ENCODE peak calls at places on chromosome 21, in eight cellular contexts. E is omental fat pad, Z is GDM1, D is EL, Y is GM20000, Q is NCI-H345, L is aorta, K is GM04503. A is an unnamed sample.

GRCh38 chr21:39317134-39318090 is 4.0 kb upstream of the BRWD1 start:
- DNase-seq in E (no peak), Z (no peak), D (no peak), Y (no peak), Q (no peak), L (no peak), K (no peak), A (no peak)

GRCh38 chr21:8998946-8999681 is 1522.3 kb upstream of the TPTE start:
- DNase-seq in E (no peak), Z (no peak), D (no peak), Y (no peak), Q (no peak), L (no peak), K (no peak), A (no peak)

GRCh38 chr21:21246007-21246406 is 247.8 kb downstream of the NCAM2 start:
- DNase-seq in E (no peak), Z (no peak), D (no peak), Y (no peak), Q (no peak), L (no peak), K (no peak), A (no peak)

GRCh38 chr21:37367758-37368535 is 1.4 kb downstream of the DYRK1A start:
- DNase-seq in E (no peak), Z (no peak), D (peak; percentile 45), Y (peak; percentile 56), Q (no peak), L (peak; percentile 85), K (no peak), A (peak; percentile 93)

GRCh38 chr21:42614391-42614790 is 39.0 kb upstream of the PDE9A start:
- DNase-seq in E (no peak), Z (no peak), D (no peak), Y (no peak), Q (no peak), L (peak; percentile 34), K (no peak), A (no peak)

GRCh38 chr21:41956926-41957729 is 3.3 kb upstream of the C2CD2 start:
- DNase-seq in E (no peak), Z (peak; percentile 23), D (peak; percentile 82), Y (no peak), Q (no peak), L (no peak), K (peak; percentile 46), A (no peak)

GRCh38 chr21:41622831-41623548 is 115.0 kb upstream of the TMPRSS2 start:
- DNase-seq in E (no peak), Z (no peak), D (peak; percentile 47), Y (no peak), Q (no peak), L (peak; percentile 59), K (no peak), A (no peak)

GRCh38 chr21:43867332-43867703 is 2.3 kb downstream of the AGPAT3 start:
- DNase-seq in E (no peak), Z (no peak), D (no peak), Y (no peak), Q (no peak), L (no peak), K (no peak), A (no peak)

GRCh38 chr21:38495242-38495641 is 3.0 kb downstream of the ERG start:
- DNase-seq in E (no peak), Z (no peak), D (no peak), Y (no peak), Q (no peak), L (no peak), K (no peak), A (no peak)

GRCh38 chr21:32916522-32917099 is 109.1 kb upstream of the OLIG2 start:
- DNase-seq in E (no peak), Z (no peak), D (peak; percentile 3), Y (no peak), Q (no peak), L (no peak), K (no peak), A (peak; percentile 37)

GRCh38 chr21:44686000-44686781 is 4.2 kb upstream of the KRTAP12-1 start:
- DNase-seq in E (no peak), Z (no peak), D (no peak), Y (no peak), Q (no peak), L (no peak), K (no peak), A (no peak)

GRCh38 chr21:29449306-29449940 is 150.7 kb downstream of the BACH1 start:
- DNase-seq in E (no peak), Z (no peak), D (no peak), Y (no peak), Q (no peak), L (no peak), K (no peak), A (no peak)

GRCh38 chr21:41895643-41896493 is 16.7 kb upstream of the PRDM15 start:
- DNase-seq in E (no peak), Z (no peak), D (no peak), Y (peak; percentile 69), Q (no peak), L (no peak), K (no peak), A (no peak)

GRCh38 chr21:39385299-39386145 is 36.6 kb upstream of the HMGN1 start:
- DNase-seq in E (no peak), Z (no peak), D (peak; percentile 82), Y (peak; percentile 80), Q (no peak), L (peak; percentile 91), K (no peak), A (no peak)

GRCh38 chr21:34726627-34727337 is 58.0 kb downstream of the CLIC6 start:
- DNase-seq in E (no peak), Z (no peak), D (peak; percentile 70), Y (no peak), Q (no peak), L (no peak), K (no peak), A (no peak)

GRCh38 chr21:44789880-44790279 is 11.7 kb downstream of the UBE2G2 start:
- DNase-seq in E (no peak), Z (no peak), D (peak; percentile 59), Y (no peak), Q (no peak), L (no peak), K (peak; percentile 67), A (no peak)

GRCh38 chr21:42140196-42140934 is 69.2 kb downstream of the UMODL1 start:
- DNase-seq in E (no peak), Z (no peak), D (no peak), Y (no peak), Q (no peak), L (peak; percentile 47), K (no peak), A (no peak)

GRCh38 chr21:40731206-40731605 is 115.8 kb downstream of the DSCAM start:
- DNase-seq in E (no peak), Z (no peak), D (no peak), Y (no peak), Q (no peak), L (no peak), K (no peak), A (peak; percentile 60)

GRCh38 chr21:32494946-32495703 is 82.6 kb downstream of the EVA1C start:
- DNase-seq in E (no peak), Z (no peak), D (peak; percentile 81), Y (no peak), Q (no peak), L (peak; percentile 55), K (peak; percentile 82), A (no peak)

GRCh38 chr21:20661745-20662470 is 336.3 kb upstream of the NCAM2 start:
- DNase-seq in E (no peak), Z (no peak), D (no peak), Y (no peak), Q (peak; percentile 27), L (no peak), K (no peak), A (no peak)

GRCh38 chr21:42081931-42082381 is 10.8 kb downstream of the UMODL1 start:
- DNase-seq in E (no peak), Z (no peak), D (no peak), Y (no peak), Q (no peak), L (peak; percentile 77), K (no peak), A (no peak)

GRCh38 chr21:44279621-44280260 is 5.9 kb upstream of the AIRE start:
- DNase-seq in E (no peak), Z (no peak), D (no peak), Y (no peak), Q (peak; percentile 54), L (no peak), K (no peak), A (no peak)

GRCh38 chr21:29164330-29164942 is 34.0 kb downstream of the MAP3K7CL start:
- DNase-seq in E (no peak), Z (no peak), D (peak; percentile 86), Y (peak; percentile 36), Q (peak; percentile 22), L (no peak), K (no peak), A (peak; percentile 45)

GRCh38 chr21:14982336-14982735 is 82.5 kb downstream of the NRIP1 start:
- DNase-seq in E (no peak), Z (no peak), D (peak; percentile 47), Y (no peak), Q (no peak), L (no peak), K (no peak), A (no peak)

GRCh38 chr21:46189959-46190490 is 5.8 kb upstream of the SPATC1L start:
- DNase-seq in E (peak; percentile 16), Z (no peak), D (no peak), Y (no peak), Q (no peak), L (peak; percentile 51), K (no peak), A (no peak)

GRCh38 chr21:27648560-27648959 is 681.7 kb upstream of the ADAMTS5 start:
- DNase-seq in E (no peak), Z (no peak), D (peak; percentile 87), Y (no peak), Q (no peak), L (no peak), K (peak; percentile 53), A (no peak)

GRCh38 chr21:42614811-42615342 is 38.5 kb upstream of the PDE9A start:
- DNase-seq in E (no peak), Z (peak; percentile 10), D (peak; percentile 14), Y (peak; percentile 50), Q (peak; percentile 44), L (peak; percentile 64), K (no peak), A (no peak)

GRCh38 chr21:42565206-42565810 is 51.7 kb downstream of the SLC37A1 start:
- DNase-seq in E (no peak), Z (no peak), D (no peak), Y (no peak), Q (no peak), L (peak; percentile 24), K (no peak), A (no peak)